ENCODE peak calls at places on chromosomes 6 and 20, in nine cellular contexts. P, I, R, L, Y, O, D, M and X are unnamed samples.

GRCh38 chr6:5201271-5201670 is 59.5 kb downstream of the LYRM4 start:
- DNase-seq in O (no peak), Y (no peak), M (no peak), P (no peak), I (no peak), L (no peak), D (no peak), R (no peak), X (no peak)

GRCh38 chr20:37383229-37383989 is 37.5 kb downstream of the SRC start:
- DNase-seq in M (no peak), D (no peak), I (no peak), R (no peak), Y (peak; percentile 52), L (no peak), P (no peak), O (no peak), X (no peak)

GRCh38 chr20:25014816-25015215 is 22.3 kb upstream of the APMAP start:
- DNase-seq in D (no peak), P (no peak), I (no peak), Y (no peak), M (no peak), O (no peak), R (no peak), L (no peak), X (peak; percentile 12)

GRCh38 chr20:44809380-44810060 is 826 bp downstream of the RIMS4 start:
- DNase-seq in M (no peak), Y (no peak), L (no peak), D (no peak), R (no peak), I (no peak), P (no peak), O (no peak), X (no peak)

GRCh38 chr6:54907316-54907715 is 60.7 kb downstream of the FAM83B start:
- DNase-seq in Y (no peak), O (no peak), M (no peak), I (no peak), D (no peak), P (no peak), R (no peak), L (no peak), X (no peak)

GRCh38 chr6:73722318-73723060 is 26.5 kb downstream of the CD109 start:
- DNase-seq in P (peak; percentile 50), O (no peak), D (no peak), R (no peak), Y (peak; percentile 93), M (no peak), I (peak; percentile 21), L (no peak), X (no peak)

GRCh38 chr6:130132286-130132701 is 90.5 kb downstream of the SAMD3 start:
- DNase-seq in R (no peak), I (peak; percentile 72), Y (no peak), M (no peak), O (no peak), P (no peak), D (peak; percentile 30), L (no peak), X (no peak)

GRCh38 chr20:4795394-4795793 is 73.7 kb downstream of the PRND start:
- DNase-seq in D (no peak), M (no peak), Y (peak; percentile 83), I (no peak), P (peak; percentile 47), L (no peak), O (no peak), R (no peak), X (no peak)

GRCh38 chr6:17388365-17388764 is 5.0 kb upstream of the CAP2 start:
- DNase-seq in L (no peak), Y (no peak), O (no peak), M (no peak), I (no peak), P (no peak), D (no peak), R (no peak), X (no peak)

GRCh38 chr6:7569082-7569481 is 20.9 kb upstream of the SNRNP48 start:
- DNase-seq in Y (no peak), O (no peak), D (no peak), R (no peak), I (no peak), P (no peak), M (no peak), L (no peak), X (no peak)

GRCh38 chr6:105042648-105043047 is 85.7 kb downstream of the LIN28B start:
- DNase-seq in I (no peak), O (no peak), Y (no peak), R (no peak), D (no peak), L (no peak), M (no peak), P (no peak), X (no peak)

GRCh38 chr20:48635791-48636267 is 192.0 kb downstream of the PREX1 start:
- DNase-seq in R (peak; percentile 15), M (no peak), P (no peak), O (peak; percentile 32), L (peak; percentile 26), Y (peak; percentile 61), D (peak; percentile 48), I (peak; percentile 42), X (peak; percentile 64)

GRCh38 chr20:52001999-52002666 is 189.4 kb downstream of the ZFP64 start:
- DNase-seq in D (no peak), P (no peak), O (no peak), Y (peak; percentile 28), I (no peak), R (peak; percentile 12), M (no peak), L (no peak), X (no peak)

GRCh38 chr6:105795913-105796517 is 290.1 kb upstream of the PRDM1 start:
- DNase-seq in P (no peak), O (no peak), L (no peak), Y (no peak), I (no peak), D (no peak), M (no peak), R (no peak), X (no peak)

GRCh38 chr6:119273799-119274595 is 75.6 kb downstream of the MAN1A1 start:
- DNase-seq in D (no peak), L (no peak), M (no peak), Y (peak; percentile 89), I (no peak), P (peak; percentile 47), O (no peak), R (no peak), X (no peak)

GRCh38 chr6:36780517-36781210 is 58.6 kb downstream of the CPNE5 start:
- DNase-seq in I (no peak), Y (no peak), P (no peak), M (no peak), L (no peak), O (no peak), D (no peak), R (no peak), X (no peak)

GRCh38 chr20:57280221-57280620 is 13.8 kb upstream of the BMP7 start:
- DNase-seq in M (no peak), O (no peak), Y (no peak), L (no peak), R (no peak), D (no peak), P (no peak), I (no peak), X (no peak)

GRCh38 chr20:754904-755303 is 13.4 kb downstream of the SLC52A3 start:
- DNase-seq in Y (no peak), I (no peak), O (no peak), R (no peak), D (no peak), P (no peak), M (no peak), L (no peak), X (no peak)

GRCh38 chr6:118660218-118660569 is 8.8 kb upstream of the CEP85L start:
- DNase-seq in O (no peak), M (peak; percentile 4), R (peak; percentile 45), Y (peak; percentile 20), I (no peak), L (peak; percentile 9), D (no peak), P (no peak), X (no peak)